ENCODE peak calls at places on chromosomes 5 and 9, in four cellular contexts. M is OCI-LY7, H is A549, P is heart left ventricle. B is an unnamed sample.

GRCh38 chr5:172646716-172647285 is 5.7 kb downstream of the NEURL1B start:
- DNase-seq in P (peak), H (peak), M (no peak), B (no peak)

GRCh38 chr5:44536650-44537260 is 147.5 kb upstream of the FGF10 start:
- DNase-seq in P (no peak), M (peak), H (peak), B (peak)

GRCh38 chr5:131640043-131640856 is 5.2 kb upstream of the RAPGEF6 start:
- DNase-seq in M (peak), H (no peak), P (no peak), B (no peak)

GRCh38 chr9:116795859-116796258 is 108.8 kb downstream of the TRIM32 start:
- DNase-seq in P (no peak), H (no peak), M (no peak), B (no peak)

GRCh38 chr5:35742006-35742405 is 114.7 kb upstream of the IL7R start:
- DNase-seq in M (no peak), H (no peak), P (no peak), B (no peak)

GRCh38 chr9:19948021-19948420 is 159.2 kb upstream of the SLC24A2 start:
- DNase-seq in M (no peak), H (no peak), P (no peak), B (no peak)

GRCh38 chr9:1880038-1880565 is 135.0 kb upstream of the SMARCA2 start:
- DNase-seq in H (no peak), M (no peak), P (no peak), B (no peak)

GRCh38 chr5:78627766-78628165 is 20.8 kb downstream of the LHFPL2 start:
- DNase-seq in H (no peak), M (no peak), P (no peak), B (no peak)

GRCh38 chr5:110377411-110378392 is 348.8 kb downstream of the TMEM232 start:
- DNase-seq in H (no peak), P (no peak), M (no peak), B (no peak)

GRCh38 chr5:10301266-10301665 is 6.4 kb downstream of the CMBL start:
- DNase-seq in H (no peak), M (no peak), P (no peak), B (no peak)

GRCh38 chr9:8429768-8430167 is 630.2 kb upstream of the DMAC1 start:
- DNase-seq in H (no peak), M (no peak), P (no peak), B (no peak)

GRCh38 chr9:7216004-7216821 is 458.4 kb downstream of the KDM4C start:
- DNase-seq in P (no peak), M (no peak), H (peak), B (peak)

GRCh38 chr5:115419794-115420585 is 123.5 kb upstream of the CCDC112 start:
- DNase-seq in M (no peak), P (no peak), H (peak), B (peak)

GRCh38 chr9:21715408-21715807 is 87.0 kb upstream of the MTAP start:
- DNase-seq in P (no peak), H (no peak), M (no peak), B (no peak)

GRCh38 chr5:77222722-77223121 is 12.2 kb downstream of the PDE8B start:
- DNase-seq in M (no peak), P (no peak), H (no peak), B (no peak)

GRCh38 chr5:77214151-77214550 is 3.7 kb downstream of the PDE8B start:
- DNase-seq in H (no peak), P (no peak), M (no peak), B (no peak)

GRCh38 chr5:77223653-77224052 is 13.2 kb downstream of the PDE8B start:
- DNase-seq in M (no peak), P (no peak), H (no peak), B (no peak)

GRCh38 chr5:77213601-77214000 is 3.1 kb downstream of the PDE8B start:
- DNase-seq in P (no peak), M (no peak), H (no peak), B (no peak)

DNA sequence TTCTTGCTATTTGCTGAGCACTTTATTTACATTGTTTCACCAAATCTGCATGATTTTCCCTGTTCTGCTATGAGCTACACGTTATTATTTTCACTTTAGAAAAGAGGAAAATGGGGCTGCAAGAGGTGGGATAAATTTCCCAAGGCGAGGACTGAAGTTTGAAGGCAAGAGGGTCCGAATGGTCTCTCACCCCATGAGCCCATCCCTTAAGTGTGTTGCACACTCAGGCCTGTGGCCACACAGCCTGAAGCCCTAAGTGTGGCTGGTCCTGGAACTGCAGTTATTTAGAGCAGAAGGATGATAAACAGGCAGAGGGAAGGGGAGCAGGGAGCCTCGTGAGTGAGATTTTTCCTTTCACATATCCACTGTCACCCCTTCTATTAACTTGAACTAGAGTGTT is 7.8 kb downstream of the PDE8B start:
- DNase-seq in M (peak), P (no peak), H (peak), B (no peak)
- TF ChIP-seq CTCF in M (peak), P (no peak), H (peak), B (no peak)

GRCh38 chr5:60586307-60586901 is 113.6 kb downstream of the DEPDC1B start:
- DNase-seq in H (peak), M (peak), P (no peak), B (no peak)
- TF ChIP-seq CTCF in H (peak), M (peak), P (peak), B (no peak)

DNA sequence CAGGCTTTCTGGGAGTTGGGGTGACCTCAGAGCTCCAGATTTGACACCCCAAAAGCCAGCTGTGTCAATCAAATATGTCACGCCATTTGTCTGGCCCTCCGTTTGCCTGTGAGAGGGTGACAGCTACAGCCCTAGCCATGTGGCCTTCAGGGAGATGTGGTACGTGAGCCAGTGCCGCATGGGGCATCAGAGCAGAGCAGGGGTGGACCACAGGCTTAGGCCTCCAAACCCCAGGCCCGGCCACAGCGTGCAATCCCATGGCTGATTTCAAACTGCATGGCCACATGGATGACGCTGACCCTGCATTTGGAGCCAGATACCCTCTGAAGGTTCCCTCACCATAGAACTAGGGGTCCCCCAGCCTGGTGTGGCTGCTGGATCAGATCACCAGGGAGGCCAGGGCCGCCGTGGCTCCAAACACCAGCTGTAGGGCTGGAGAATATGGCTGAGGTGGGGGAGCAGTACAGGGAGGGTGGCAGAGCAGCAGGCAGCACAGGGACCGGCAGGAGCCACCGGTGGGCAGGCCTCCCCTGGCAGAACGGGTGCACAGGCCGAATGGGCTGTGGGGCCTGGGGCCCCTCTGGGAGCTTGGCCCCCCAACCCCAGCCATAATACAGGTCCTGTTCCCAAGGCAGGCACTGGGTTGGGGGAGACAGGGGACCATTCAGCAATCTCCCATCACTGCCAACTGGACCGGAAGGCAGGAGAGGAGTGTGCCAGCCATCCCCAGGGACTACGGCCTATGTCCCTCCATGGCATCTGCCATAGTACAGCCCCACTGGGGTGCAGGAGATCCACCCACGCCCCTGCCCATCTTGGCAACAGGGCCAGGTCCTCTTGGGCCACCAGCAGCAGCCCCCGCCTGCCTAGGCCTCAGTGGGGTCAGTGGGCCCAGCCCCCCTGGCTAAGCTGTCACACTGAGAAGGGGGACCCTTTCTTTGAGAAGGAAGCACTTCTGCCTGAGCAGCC is 1.5 kb downstream of the SAPCD2 start:
- DNase-seq in H (no peak), M (no peak), P (no peak), B (no peak)
- TF ChIP-seq CTCF in H (no peak), M (no peak), P (no peak), B (no peak)

DNA sequence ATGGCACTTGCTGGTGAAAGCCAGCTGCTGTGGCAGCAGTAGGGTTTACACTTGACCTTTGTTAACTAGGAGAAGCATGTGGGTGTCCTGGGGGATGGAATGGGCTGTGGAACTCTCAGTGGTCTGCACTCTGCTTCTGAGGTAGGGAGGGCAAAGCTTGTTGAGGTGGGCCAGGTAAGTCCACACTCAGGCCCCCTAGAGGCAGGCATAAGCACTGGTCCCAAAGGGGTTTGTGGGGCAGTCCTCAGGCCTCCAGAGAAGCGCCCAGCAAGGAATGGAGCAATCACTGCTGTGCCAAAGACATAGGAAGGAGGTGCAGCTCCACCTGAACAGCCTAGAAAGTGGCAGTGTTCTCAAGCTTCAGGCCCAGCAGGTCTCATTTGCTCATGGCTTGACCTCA is 34.7 kb downstream of the INSL4 start:
- DNase-seq in H (no peak), M (peak), P (no peak), B (no peak)
- TF ChIP-seq CTCF in H (no peak), M (peak), P (no peak), B (no peak)

DNA sequence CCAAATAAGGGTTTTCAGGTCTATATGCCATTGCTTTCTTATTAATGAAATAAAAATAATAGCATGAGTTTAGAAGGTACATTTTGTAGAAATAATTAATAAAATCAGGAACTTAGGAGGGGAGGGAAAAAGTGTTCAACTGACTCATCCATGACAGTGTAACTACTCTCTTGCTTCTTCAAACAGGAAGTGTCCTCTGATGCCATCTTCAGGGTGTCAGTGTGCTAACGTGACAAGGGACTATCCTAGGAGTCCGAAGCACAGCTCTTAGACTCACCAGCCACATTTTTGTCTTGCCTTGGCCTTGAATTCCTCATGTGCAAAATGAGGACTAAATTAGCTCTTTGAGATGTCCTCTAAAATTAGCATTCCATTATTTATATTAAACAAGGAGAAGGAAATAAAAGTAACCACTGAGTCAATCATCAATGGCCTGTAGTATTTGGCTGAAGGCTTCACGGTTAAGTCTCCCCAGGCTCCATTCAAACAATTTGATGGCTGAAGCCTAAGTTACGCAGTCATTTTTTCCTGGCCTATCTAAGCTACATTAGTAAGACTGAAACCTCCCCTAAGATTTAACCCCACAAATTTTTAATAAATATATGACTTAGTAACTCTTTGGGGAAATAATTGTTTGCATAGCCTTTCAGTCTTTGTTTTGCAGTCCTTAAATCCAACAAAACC is 151.1 kb downstream of the ARL15 start:
- DNase-seq in M (peak), H (peak), P (no peak), B (no peak)
- TF ChIP-seq CTCF in M (peak), H (no peak), P (peak), B (no peak)

GRCh38 chr5:86971034-86971511 is 296.6 kb upstream of the RASA1 start:
- DNase-seq in M (peak), H (peak), P (no peak), B (peak)
- TF ChIP-seq CTCF in M (peak), H (no peak), P (no peak), B (no peak)

B was measured in Calu3.